ENCODE peak calls at places on chromosome 11, in five cellular contexts. One of them, this sample, is unnamed.

GRCh38 chr11:7251836-7252682 is at the start of gene SYT9:
- DNase-seq in fibroblast of lung: peak
- DNase-seq in mammary epithelial cell: peak
- DNase-seq in endothelial cell of umbilical vein: peak
- DNase-seq in IMR-90: no peak
- DNase-seq in this sample: peak

GRCh38 chr11:22734628-22735345 is 68.4 kb downstream of the GAS2 start:
- DNase-seq in IMR-90: no peak
- DNase-seq in fibroblast of lung: peak
- DNase-seq in endothelial cell of umbilical vein: no peak
- DNase-seq in mammary epithelial cell: no peak
- DNase-seq in this sample: no peak

GRCh38 chr11:115488945-115489344 is 15.3 kb downstream of the CADM1 start:
- DNase-seq in endothelial cell of umbilical vein: no peak
- DNase-seq in IMR-90: peak
- DNase-seq in mammary epithelial cell: peak
- DNase-seq in fibroblast of lung: peak
- DNase-seq in this sample: no peak

GRCh38 chr11:15236514-15236913 is 121.8 kb downstream of the INSC start:
- DNase-seq in mammary epithelial cell: no peak
- DNase-seq in IMR-90: no peak
- DNase-seq in fibroblast of lung: no peak
- DNase-seq in endothelial cell of umbilical vein: no peak
- DNase-seq in this sample: peak

GRCh38 chr11:107337917-107338316 is 119.7 kb downstream of the CWF19L2 start:
- DNase-seq in fibroblast of lung: no peak
- DNase-seq in endothelial cell of umbilical vein: no peak
- DNase-seq in IMR-90: no peak
- DNase-seq in mammary epithelial cell: no peak
- DNase-seq in this sample: no peak

GRCh38 chr11:92830382-92831148 is 138.9 kb upstream of the MTNR1B start:
- DNase-seq in mammary epithelial cell: no peak
- DNase-seq in fibroblast of lung: no peak
- DNase-seq in endothelial cell of umbilical vein: no peak
- DNase-seq in IMR-90: no peak
- DNase-seq in this sample: no peak

GRCh38 chr11:60563553-60564235 is 48.5 kb downstream of the MS4A13 start:
- DNase-seq in endothelial cell of umbilical vein: no peak
- DNase-seq in mammary epithelial cell: peak
- DNase-seq in IMR-90: no peak
- DNase-seq in fibroblast of lung: no peak
- DNase-seq in this sample: peak

GRCh38 chr11:24762076-24762475 is 265.2 kb downstream of the LUZP2 start:
- DNase-seq in endothelial cell of umbilical vein: no peak
- DNase-seq in fibroblast of lung: no peak
- DNase-seq in IMR-90: no peak
- DNase-seq in mammary epithelial cell: no peak
- DNase-seq in this sample: no peak

GRCh38 chr11:68632802-68633201 is 51.5 kb upstream of the GAL start:
- DNase-seq in endothelial cell of umbilical vein: peak
- DNase-seq in IMR-90: peak
- DNase-seq in mammary epithelial cell: peak
- DNase-seq in fibroblast of lung: peak
- DNase-seq in this sample: peak

GRCh38 chr11:66068154-66068821 is 1.8 kb upstream of the PACS1 start:
- DNase-seq in fibroblast of lung: peak
- DNase-seq in IMR-90: peak
- DNase-seq in mammary epithelial cell: peak
- DNase-seq in endothelial cell of umbilical vein: peak
- DNase-seq in this sample: peak

GRCh38 chr11:8031248-8032115 is 44.3 kb downstream of the EIF3F start:
- DNase-seq in mammary epithelial cell: no peak
- DNase-seq in IMR-90: no peak
- DNase-seq in endothelial cell of umbilical vein: no peak
- DNase-seq in fibroblast of lung: no peak
- DNase-seq in this sample: no peak

DNA sequence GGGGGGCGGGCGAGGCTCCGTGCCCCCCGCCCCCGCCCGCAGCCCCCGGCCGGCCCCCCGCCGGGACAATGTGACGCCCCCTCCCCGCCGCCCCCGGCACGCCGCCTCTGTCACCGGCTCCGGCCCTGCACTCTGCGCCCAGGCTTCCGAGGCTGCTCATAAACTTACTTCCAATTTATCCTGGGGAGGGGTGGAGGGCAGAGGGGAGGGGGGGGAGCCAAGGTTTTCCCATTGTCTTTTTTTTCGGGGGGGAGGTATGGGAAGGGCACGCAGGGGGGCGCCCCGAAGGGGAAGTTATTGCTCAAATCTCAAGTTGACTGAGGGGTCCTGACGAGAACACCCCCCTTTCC is 918 bp downstream of the PHF21A start:
- DNase-seq in IMR-90: no peak
- DNase-seq in mammary epithelial cell: no peak
- DNase-seq in endothelial cell of umbilical vein: no peak
- DNase-seq in fibroblast of lung: no peak
- DNase-seq in this sample: no peak
- H3K4me2 ChIP-seq in IMR-90: peak
- H3K4me2 ChIP-seq in mammary epithelial cell: peak
- H3K4me2 ChIP-seq in endothelial cell of umbilical vein: no peak
- H3K4me2 ChIP-seq in fibroblast of lung: no peak
- H3K4me2 ChIP-seq in this sample: peak

DNA sequence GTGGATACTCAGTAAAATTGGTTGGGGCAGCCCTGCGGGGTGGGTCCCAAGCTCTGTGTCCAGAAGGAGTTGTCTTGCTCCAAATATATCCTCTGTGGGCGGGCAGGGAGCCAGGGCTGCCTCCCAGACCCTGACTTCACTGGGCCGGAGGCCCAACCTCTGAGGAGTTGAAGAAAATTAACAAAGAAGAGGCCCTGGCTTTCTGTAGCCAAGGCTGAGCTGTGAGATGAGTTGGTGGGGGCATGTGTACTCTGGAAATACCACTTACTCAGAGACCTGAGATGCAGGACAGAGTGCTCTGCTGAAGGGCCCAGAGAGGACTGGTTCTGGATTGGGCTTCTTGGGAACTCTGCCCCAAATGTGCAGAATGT is 96.3 kb downstream of the SWAP70 start:
- DNase-seq in fibroblast of lung: peak
- DNase-seq in mammary epithelial cell: peak
- DNase-seq in endothelial cell of umbilical vein: no peak
- DNase-seq in IMR-90: peak
- DNase-seq in this sample: no peak
- H3K4me2 ChIP-seq in fibroblast of lung: peak
- H3K4me2 ChIP-seq in mammary epithelial cell: no peak
- H3K4me2 ChIP-seq in endothelial cell of umbilical vein: no peak
- H3K4me2 ChIP-seq in IMR-90: peak
- H3K4me2 ChIP-seq in this sample: no peak

GRCh38 chr11:44797886-44798683 is 71.3 kb downstream of the TSPAN18 start:
- DNase-seq in fibroblast of lung: peak
- DNase-seq in endothelial cell of umbilical vein: no peak
- DNase-seq in mammary epithelial cell: no peak
- DNase-seq in IMR-90: peak
- DNase-seq in this sample: peak
- H3K4me2 ChIP-seq in fibroblast of lung: no peak
- H3K4me2 ChIP-seq in endothelial cell of umbilical vein: no peak
- H3K4me2 ChIP-seq in mammary epithelial cell: no peak
- H3K4me2 ChIP-seq in IMR-90: no peak
- H3K4me2 ChIP-seq in this sample: peak

DNA sequence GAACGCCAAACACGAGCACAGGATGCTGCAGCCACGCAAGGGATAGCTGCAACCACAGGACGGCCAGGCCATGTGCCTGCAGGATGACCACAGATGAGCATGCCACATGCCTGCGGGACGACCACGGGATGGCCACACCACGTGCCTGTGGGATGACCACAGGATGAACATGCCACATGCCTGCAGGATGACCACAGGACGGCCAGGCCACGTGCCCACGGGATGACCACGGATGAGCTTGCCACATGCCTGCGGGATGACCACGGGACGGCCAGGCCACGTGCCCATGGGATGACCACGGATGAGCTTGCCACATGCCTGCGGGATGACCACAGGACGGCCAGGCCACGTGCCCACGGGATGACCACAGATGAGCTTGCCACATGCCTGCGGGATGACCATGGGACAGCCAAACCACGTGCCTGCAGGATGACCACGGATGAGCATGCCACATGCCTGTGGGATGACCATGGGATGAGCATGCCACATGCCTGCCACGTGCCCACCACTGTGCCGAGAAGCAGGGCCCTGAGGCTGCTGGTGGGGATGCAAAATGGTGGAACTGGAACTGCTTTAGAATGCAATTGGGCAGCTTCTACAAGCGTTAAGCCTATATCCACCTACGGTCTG is 12.8 kb upstream of the MOB2 start:
- DNase-seq in mammary epithelial cell: no peak
- DNase-seq in IMR-90: no peak
- DNase-seq in fibroblast of lung: no peak
- DNase-seq in endothelial cell of umbilical vein: no peak
- DNase-seq in this sample: no peak
- H3K4me2 ChIP-seq in mammary epithelial cell: no peak
- H3K4me2 ChIP-seq in IMR-90: no peak
- H3K4me2 ChIP-seq in fibroblast of lung: no peak
- H3K4me2 ChIP-seq in endothelial cell of umbilical vein: no peak
- H3K4me2 ChIP-seq in this sample: no peak

DNA sequence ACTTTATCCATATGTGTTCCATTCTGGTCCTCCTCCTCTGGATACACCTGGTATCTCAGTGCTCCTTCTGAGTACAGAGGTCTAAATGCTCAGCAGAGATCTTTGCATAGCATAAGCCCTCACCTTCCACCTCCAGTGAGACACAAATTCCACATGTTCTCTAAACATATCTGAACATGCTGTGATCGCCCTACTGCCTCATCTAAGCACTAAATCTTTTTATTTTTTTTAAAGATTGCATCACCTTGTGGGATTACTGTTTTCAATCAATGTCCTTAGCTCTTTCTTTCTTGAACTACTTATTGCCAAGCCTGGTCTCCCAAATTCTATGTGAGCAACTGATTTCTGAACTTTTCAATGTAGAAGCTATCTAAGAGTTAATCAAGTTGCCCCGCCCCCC is 113.4 kb downstream of the TRPC6 start:
- DNase-seq in IMR-90: peak
- DNase-seq in endothelial cell of umbilical vein: no peak
- DNase-seq in fibroblast of lung: peak
- DNase-seq in mammary epithelial cell: peak
- DNase-seq in this sample: no peak
- H3K4me2 ChIP-seq in IMR-90: no peak
- H3K4me2 ChIP-seq in endothelial cell of umbilical vein: no peak
- H3K4me2 ChIP-seq in fibroblast of lung: no peak
- H3K4me2 ChIP-seq in mammary epithelial cell: peak
- H3K4me2 ChIP-seq in this sample: no peak